ENCODE peak calls at places on chromosome 14, in four cellular contexts. O, V, Q and L are unnamed samples. For H3K27me3, the result is how much of the 10 kb centered on the place peaks cover.

GRCh38 chr14:62209287-62209899 is 447.2 kb downstream of the SNAPC1 start:
- DNase-seq in O (no peak), V (no peak), Q (no peak), L (no peak)

GRCh38 chr14:103016071-103016470 is 41.3 kb downstream of the CDC42BPB start:
- DNase-seq in O (peak), V (no peak), Q (no peak), L (no peak)

GRCh38 chr14:87133073-87133815 is 859.7 kb downstream of the GALC start:
- DNase-seq in O (no peak), V (no peak), Q (no peak), L (no peak)

GRCh38 chr14:106129274-106129673 is 602.9 kb downstream of the TMEM121 start:
- DNase-seq in O (no peak), V (no peak), Q (peak), L (peak)

GRCh38 chr14:69880851-69881250 is 1.6 kb downstream of the SMOC1 start:
- DNase-seq in O (no peak), V (no peak), Q (no peak), L (no peak)

GRCh38 chr14:73935666-73936065 is 14.2 kb downstream of the FAM161B start:
- DNase-seq in O (no peak), V (no peak), Q (no peak), L (no peak)

GRCh38 chr14:54450535-54450934 is 9.4 kb upstream of the CNIH1 start:
- DNase-seq in O (no peak), V (no peak), Q (no peak), L (peak)

GRCh38 chr14:43898709-43899108 is 608.4 kb downstream of the FSCB start:
- DNase-seq in O (no peak), V (no peak), Q (no peak), L (no peak)

GRCh38 chr14:93880025-93880820 is 46.9 kb upstream of the FAM181A start:
- DNase-seq in O (no peak), V (no peak), Q (no peak), L (no peak)

GRCh38 chr14:104639889-104640548 is 35.4 kb upstream of the TMEM179 start:
- DNase-seq in O (no peak), V (no peak), Q (peak), L (peak)

GRCh38 chr14:104467641-104468040 is 111.9 kb upstream of the C14orf180 start:
- DNase-seq in O (no peak), V (no peak), Q (no peak), L (no peak)

GRCh38 chr14:83395321-83395720 is 1861.7 kb upstream of the SEL1L start:
- DNase-seq in O (no peak), V (no peak), Q (no peak), L (no peak)

GRCh38 chr14:34781242-34781641 is 66.8 kb upstream of the CFL2 start:
- DNase-seq in O (no peak), V (no peak), Q (no peak), L (no peak)

GRCh38 chr14:100104523-100105300 is 39.5 kb downstream of the EVL start:
- DNase-seq in O (no peak), V (no peak), Q (no peak), L (no peak)

GRCh38 chr14:72948481-72949138 is 22.3 kb downstream of the DCAF4 start:
- DNase-seq in O (peak), V (no peak), Q (peak), L (no peak)

GRCh38 chr14:20683125-20683895 is 1.1 kb upstream of the RNASE4 start:
- DNase-seq in O (peak), V (no peak), Q (peak), L (peak)

GRCh38 chr14:28759658-28760313 is 6.8 kb upstream of the FOXG1 start:
- DNase-seq in O (no peak), V (no peak), Q (no peak), L (no peak)

GRCh38 chr14:27668531-27668930 is 1070.7 kb upstream of the NOVA1 start:
- DNase-seq in O (no peak), V (no peak), Q (no peak), L (no peak)

DNA sequence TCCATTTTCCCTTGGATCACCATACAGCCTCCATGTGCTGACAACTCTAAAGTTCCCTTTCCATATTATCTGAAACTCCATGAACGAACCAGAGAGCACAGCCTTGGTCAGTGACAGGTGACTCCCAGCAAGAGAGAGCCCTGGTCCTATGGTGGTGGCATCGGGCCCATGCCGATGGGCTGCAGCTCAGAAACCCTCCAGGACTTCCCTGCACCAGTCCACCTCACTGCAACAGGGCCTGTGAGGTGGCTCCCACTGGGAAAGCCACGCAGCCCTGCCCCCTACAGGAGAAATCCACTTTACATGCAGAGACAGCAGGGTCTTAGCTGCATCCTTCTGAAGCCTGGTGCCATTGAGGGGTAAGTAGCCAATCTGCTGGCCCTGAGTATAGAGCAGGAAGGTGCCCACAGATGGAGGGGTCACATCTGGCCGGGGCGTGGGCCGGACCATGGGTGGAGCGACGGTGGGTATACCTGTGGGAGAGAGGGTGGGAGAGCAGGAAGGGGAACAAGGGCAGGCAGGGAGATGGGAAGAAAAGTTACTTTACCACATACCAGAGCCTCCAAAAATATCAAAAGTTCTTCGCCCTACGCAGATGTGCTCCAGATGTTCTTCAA is 24.7 kb downstream of the RTRAF start:
- DNase-seq in O (no peak), V (no peak), Q (peak), L (no peak)
- TF ChIP-seq CTCF in O (no peak), V (no peak), Q (peak), L (peak)

DNA sequence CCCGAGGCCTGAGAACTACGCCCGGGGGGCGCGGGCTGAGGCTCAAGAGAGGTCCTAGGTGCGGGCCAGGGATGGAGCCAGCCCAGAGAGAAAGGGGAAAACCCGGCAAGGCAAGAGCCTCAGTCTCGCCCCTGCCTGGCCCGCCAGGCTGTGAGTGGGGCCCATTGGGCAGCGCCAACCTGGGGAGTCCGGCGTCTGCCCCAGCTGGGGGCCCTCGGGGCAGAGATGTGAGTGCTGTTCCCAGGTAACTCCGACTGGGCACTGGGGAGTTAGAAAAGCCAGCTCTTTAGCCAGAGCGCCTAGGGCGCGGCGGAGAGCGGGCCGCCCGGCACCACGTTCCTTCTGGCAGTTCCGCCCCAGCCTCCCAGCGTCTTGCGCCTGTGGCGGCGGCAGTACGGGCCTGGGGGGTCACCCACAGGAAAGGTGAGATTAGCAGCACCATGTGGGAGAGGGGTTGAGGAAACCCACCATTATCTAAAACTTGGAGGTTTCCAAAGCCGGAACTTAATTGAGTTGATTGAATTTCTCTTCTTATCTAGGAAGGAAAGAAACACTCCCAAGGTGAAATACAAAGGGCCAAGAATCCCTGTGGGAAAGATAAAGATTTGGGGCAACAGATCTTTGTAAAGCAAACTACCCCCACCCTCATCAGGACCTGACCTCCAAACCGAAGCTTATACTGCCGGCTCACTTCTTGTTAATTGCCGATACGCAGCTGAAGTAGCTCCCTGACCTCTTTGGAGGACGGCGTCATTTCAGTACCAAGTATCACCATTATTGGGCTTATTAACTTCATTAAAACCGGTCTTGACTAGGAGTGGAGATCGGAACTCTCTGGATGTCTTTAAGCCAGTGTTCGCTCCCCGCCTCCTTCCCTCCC is 11.6 kb downstream of the OTX2 start:
- DNase-seq in O (no peak), V (no peak), Q (no peak), L (no peak)
- H3K27me3 ChIP-seq in O (under half), V (under half), Q (under half), L (under half)

DNA sequence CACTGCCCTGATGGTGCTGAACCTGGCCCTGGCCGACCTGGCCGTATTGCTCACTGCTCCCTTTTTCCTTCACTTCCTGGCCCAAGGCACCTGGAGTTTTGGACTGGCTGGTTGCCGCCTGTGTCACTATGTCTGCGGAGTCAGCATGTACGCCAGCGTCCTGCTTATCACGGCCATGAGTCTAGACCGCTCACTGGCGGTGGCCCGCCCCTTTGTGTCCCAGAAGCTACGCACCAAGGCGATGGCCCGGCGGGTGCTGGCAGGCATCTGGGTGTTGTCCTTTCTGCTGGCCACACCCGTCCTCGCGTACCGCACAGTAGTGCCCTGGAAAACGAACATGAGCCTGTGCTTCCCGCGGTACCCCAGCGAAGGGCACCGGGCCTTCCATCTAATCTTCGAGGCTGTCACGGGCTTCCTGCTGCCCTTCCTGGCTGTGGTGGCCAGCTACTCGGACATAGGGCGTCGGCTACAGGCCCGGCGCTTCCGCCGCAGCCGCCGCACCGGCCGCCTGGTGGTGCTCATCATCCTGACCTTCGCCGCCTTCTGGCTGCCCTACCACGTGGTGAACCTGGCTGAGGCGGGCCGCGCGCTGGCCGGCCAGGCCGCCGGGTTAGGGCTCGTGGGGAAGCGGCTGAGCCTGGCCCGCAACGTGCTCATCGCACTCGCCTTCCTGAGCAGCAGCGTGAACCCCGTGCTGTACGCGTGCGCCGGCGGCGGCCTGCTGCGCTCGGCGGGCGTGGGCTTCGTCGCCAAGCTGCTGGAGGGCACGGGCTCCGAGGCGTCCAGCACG is 4.7 kb downstream of the LTB4R start:
- DNase-seq in O (no peak), V (no peak), Q (no peak), L (no peak)
- TF ChIP-seq CTCF in O (peak), V (peak), Q (no peak), L (no peak)

GRCh38 chr14:95363468-95363954 is 43.8 kb upstream of the CLMN start:
- DNase-seq in O (peak), V (no peak), Q (no peak), L (peak)
- H3K27me3 ChIP-seq in O (under half), V (under half), Q (under half), L (under half)

DNA sequence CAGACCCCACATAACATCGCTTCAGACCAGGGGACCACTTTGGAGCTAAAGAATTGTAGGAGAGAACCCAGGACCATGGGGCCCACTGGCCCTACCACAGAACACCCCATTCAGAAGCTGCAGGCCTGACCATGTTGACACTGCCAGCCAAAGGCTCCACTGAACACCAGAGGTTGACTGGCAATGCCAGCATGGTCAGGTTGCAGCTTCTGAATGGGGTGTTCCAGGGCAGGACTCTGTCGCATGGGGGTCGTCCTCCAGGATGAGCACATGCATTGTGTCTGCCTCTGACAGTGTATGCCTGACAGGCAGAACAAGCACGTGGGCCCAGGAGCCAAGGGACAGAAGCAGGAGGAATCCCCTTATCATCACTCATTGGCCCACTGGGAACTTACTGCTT is 34.1 kb downstream of the DIO3 start:
- DNase-seq in O (no peak), V (peak), Q (no peak), L (no peak)
- TF ChIP-seq CTCF in O (no peak), V (no peak), Q (no peak), L (no peak)